ENCODE peak calls at places on chromosome 16, in nine cellular contexts. One of them, this sample, is unnamed.

GRCh38 chr16:30551781-30552180 is 6.4 kb downstream of the ZNF764 start:
- DNase-seq in fibroblast of the aortic adventitia: no peak
- DNase-seq in A172: no peak
- DNase-seq in T-helper 2 cell treated with Interferon-gamma antibody and Interleukin-4, amounts not matched to agents 5 μg/mL and 100 μg/mL, for 36 hours: peak
- DNase-seq in H9: no peak
- DNase-seq in RCC 7860: no peak
- DNase-seq in stimulated activated naive CD4-positive, alpha-beta T cell: peak
- DNase-seq in islet precursor cell: peak
- DNase-seq in putamen: no peak
- DNase-seq in this sample: no peak

GRCh38 chr16:26830716-26831115 is 236.0 kb upstream of the C16orf82 start:
- DNase-seq in fibroblast of the aortic adventitia: no peak
- DNase-seq in A172: no peak
- DNase-seq in T-helper 2 cell treated with Interferon-gamma antibody and Interleukin-4, amounts not matched to agents 5 μg/mL and 100 μg/mL, for 36 hours: no peak
- DNase-seq in H9: no peak
- DNase-seq in RCC 7860: no peak
- DNase-seq in stimulated activated naive CD4-positive, alpha-beta T cell: no peak
- DNase-seq in islet precursor cell: no peak
- DNase-seq in putamen: no peak
- DNase-seq in this sample: no peak

GRCh38 chr16:68365167-68365817 is 54.5 kb downstream of the PRMT7 start:
- DNase-seq in fibroblast of the aortic adventitia: no peak
- DNase-seq in A172: no peak
- DNase-seq in T-helper 2 cell treated with Interferon-gamma antibody and Interleukin-4, amounts not matched to agents 5 μg/mL and 100 μg/mL, for 36 hours: no peak
- DNase-seq in H9: no peak
- DNase-seq in RCC 7860: peak
- DNase-seq in stimulated activated naive CD4-positive, alpha-beta T cell: no peak
- DNase-seq in islet precursor cell: no peak
- DNase-seq in putamen: no peak
- DNase-seq in this sample: no peak

GRCh38 chr16:89534147-89534788 is 26.1 kb downstream of the SPG7 start:
- DNase-seq in fibroblast of the aortic adventitia: no peak
- DNase-seq in A172: no peak
- DNase-seq in T-helper 2 cell treated with Interferon-gamma antibody and Interleukin-4, amounts not matched to agents 5 μg/mL and 100 μg/mL, for 36 hours: no peak
- DNase-seq in H9: no peak
- DNase-seq in RCC 7860: no peak
- DNase-seq in stimulated activated naive CD4-positive, alpha-beta T cell: peak
- DNase-seq in islet precursor cell: no peak
- DNase-seq in putamen: peak
- DNase-seq in this sample: peak

GRCh38 chr16:66107661-66108060 is 258.8 kb upstream of the CDH5 start:
- DNase-seq in fibroblast of the aortic adventitia: peak
- DNase-seq in A172: no peak
- DNase-seq in T-helper 2 cell treated with Interferon-gamma antibody and Interleukin-4, amounts not matched to agents 5 μg/mL and 100 μg/mL, for 36 hours: no peak
- DNase-seq in H9: no peak
- DNase-seq in RCC 7860: no peak
- DNase-seq in stimulated activated naive CD4-positive, alpha-beta T cell: no peak
- DNase-seq in islet precursor cell: no peak
- DNase-seq in putamen: no peak
- DNase-seq in this sample: peak

GRCh38 chr16:54062361-54063346 is 223.9 kb downstream of the IRX3 start:
- DNase-seq in fibroblast of the aortic adventitia: no peak
- DNase-seq in A172: no peak
- DNase-seq in T-helper 2 cell treated with Interferon-gamma antibody and Interleukin-4, amounts not matched to agents 5 μg/mL and 100 μg/mL, for 36 hours: no peak
- DNase-seq in H9: peak
- DNase-seq in RCC 7860: no peak
- DNase-seq in stimulated activated naive CD4-positive, alpha-beta T cell: no peak
- DNase-seq in islet precursor cell: no peak
- DNase-seq in putamen: no peak
- DNase-seq in this sample: no peak

GRCh38 chr16:57060323-57061083 is 31.9 kb upstream of the CPNE2 start:
- DNase-seq in fibroblast of the aortic adventitia: peak
- DNase-seq in A172: peak
- DNase-seq in T-helper 2 cell treated with Interferon-gamma antibody and Interleukin-4, amounts not matched to agents 5 μg/mL and 100 μg/mL, for 36 hours: no peak
- DNase-seq in H9: no peak
- DNase-seq in RCC 7860: no peak
- DNase-seq in stimulated activated naive CD4-positive, alpha-beta T cell: no peak
- DNase-seq in islet precursor cell: no peak
- DNase-seq in putamen: no peak
- DNase-seq in this sample: no peak

GRCh38 chr16:22192261-22193133 is 13.6 kb upstream of the EEF2K start:
- DNase-seq in fibroblast of the aortic adventitia: peak
- DNase-seq in A172: no peak
- DNase-seq in T-helper 2 cell treated with Interferon-gamma antibody and Interleukin-4, amounts not matched to agents 5 μg/mL and 100 μg/mL, for 36 hours: peak
- DNase-seq in H9: peak
- DNase-seq in RCC 7860: peak
- DNase-seq in stimulated activated naive CD4-positive, alpha-beta T cell: peak
- DNase-seq in islet precursor cell: peak
- DNase-seq in putamen: peak
- DNase-seq in this sample: peak

GRCh38 chr16:1535391-1536291 is 2.2 kb downstream of the TMEM204 start:
- DNase-seq in fibroblast of the aortic adventitia: peak
- DNase-seq in A172: no peak
- DNase-seq in T-helper 2 cell treated with Interferon-gamma antibody and Interleukin-4, amounts not matched to agents 5 μg/mL and 100 μg/mL, for 36 hours: peak
- DNase-seq in H9: no peak
- DNase-seq in RCC 7860: no peak
- DNase-seq in stimulated activated naive CD4-positive, alpha-beta T cell: no peak
- DNase-seq in islet precursor cell: no peak
- DNase-seq in putamen: no peak
- DNase-seq in this sample: peak

GRCh38 chr16:700684-701584 is 4.7 kb downstream of the FBXL16 start:
- DNase-seq in fibroblast of the aortic adventitia: no peak
- DNase-seq in A172: no peak
- DNase-seq in T-helper 2 cell treated with Interferon-gamma antibody and Interleukin-4, amounts not matched to agents 5 μg/mL and 100 μg/mL, for 36 hours: peak
- DNase-seq in H9: peak
- DNase-seq in RCC 7860: no peak
- DNase-seq in stimulated activated naive CD4-positive, alpha-beta T cell: peak
- DNase-seq in islet precursor cell: peak
- DNase-seq in putamen: no peak
- DNase-seq in this sample: no peak

GRCh38 chr16:79218358-79218757 is 382.2 kb downstream of the MAF start:
- DNase-seq in fibroblast of the aortic adventitia: no peak
- DNase-seq in A172: no peak
- DNase-seq in T-helper 2 cell treated with Interferon-gamma antibody and Interleukin-4, amounts not matched to agents 5 μg/mL and 100 μg/mL, for 36 hours: no peak
- DNase-seq in H9: no peak
- DNase-seq in RCC 7860: no peak
- DNase-seq in stimulated activated naive CD4-positive, alpha-beta T cell: no peak
- DNase-seq in islet precursor cell: no peak
- DNase-seq in putamen: no peak
- DNase-seq in this sample: no peak

GRCh38 chr16:49947907-49948678 is 76.9 kb upstream of the CNEP1R1 start:
- DNase-seq in fibroblast of the aortic adventitia: no peak
- DNase-seq in A172: no peak
- DNase-seq in T-helper 2 cell treated with Interferon-gamma antibody and Interleukin-4, amounts not matched to agents 5 μg/mL and 100 μg/mL, for 36 hours: no peak
- DNase-seq in H9: no peak
- DNase-seq in RCC 7860: no peak
- DNase-seq in stimulated activated naive CD4-positive, alpha-beta T cell: no peak
- DNase-seq in islet precursor cell: no peak
- DNase-seq in putamen: no peak
- DNase-seq in this sample: no peak

GRCh38 chr16:50612849-50613198 is 64.6 kb downstream of the NKD1 start:
- DNase-seq in fibroblast of the aortic adventitia: no peak
- DNase-seq in A172: no peak
- DNase-seq in T-helper 2 cell treated with Interferon-gamma antibody and Interleukin-4, amounts not matched to agents 5 μg/mL and 100 μg/mL, for 36 hours: no peak
- DNase-seq in H9: no peak
- DNase-seq in RCC 7860: no peak
- DNase-seq in stimulated activated naive CD4-positive, alpha-beta T cell: no peak
- DNase-seq in islet precursor cell: no peak
- DNase-seq in putamen: no peak
- DNase-seq in this sample: no peak

GRCh38 chr16:27355610-27356009 is 41.8 kb downstream of the IL4R start:
- DNase-seq in fibroblast of the aortic adventitia: peak
- DNase-seq in A172: peak
- DNase-seq in T-helper 2 cell treated with Interferon-gamma antibody and Interleukin-4, amounts not matched to agents 5 μg/mL and 100 μg/mL, for 36 hours: peak
- DNase-seq in H9: peak
- DNase-seq in RCC 7860: no peak
- DNase-seq in stimulated activated naive CD4-positive, alpha-beta T cell: peak
- DNase-seq in islet precursor cell: peak
- DNase-seq in putamen: no peak
- DNase-seq in this sample: peak

GRCh38 chr16:56684926-56685590 is 2.8 kb downstream of the MT1X start:
- DNase-seq in fibroblast of the aortic adventitia: no peak
- DNase-seq in A172: no peak
- DNase-seq in T-helper 2 cell treated with Interferon-gamma antibody and Interleukin-4, amounts not matched to agents 5 μg/mL and 100 μg/mL, for 36 hours: no peak
- DNase-seq in H9: no peak
- DNase-seq in RCC 7860: no peak
- DNase-seq in stimulated activated naive CD4-positive, alpha-beta T cell: no peak
- DNase-seq in islet precursor cell: no peak
- DNase-seq in putamen: no peak
- DNase-seq in this sample: no peak

GRCh38 chr16:8505327-8505991 is 84.9 kb downstream of the TMEM114 start:
- DNase-seq in fibroblast of the aortic adventitia: no peak
- DNase-seq in A172: no peak
- DNase-seq in T-helper 2 cell treated with Interferon-gamma antibody and Interleukin-4, amounts not matched to agents 5 μg/mL and 100 μg/mL, for 36 hours: no peak
- DNase-seq in H9: no peak
- DNase-seq in RCC 7860: no peak
- DNase-seq in stimulated activated naive CD4-positive, alpha-beta T cell: no peak
- DNase-seq in islet precursor cell: no peak
- DNase-seq in putamen: no peak
- DNase-seq in this sample: no peak

GRCh38 chr16:74713876-74714275 is 13.2 kb upstream of the MLKL start:
- DNase-seq in fibroblast of the aortic adventitia: no peak
- DNase-seq in A172: no peak
- DNase-seq in T-helper 2 cell treated with Interferon-gamma antibody and Interleukin-4, amounts not matched to agents 5 μg/mL and 100 μg/mL, for 36 hours: no peak
- DNase-seq in H9: no peak
- DNase-seq in RCC 7860: no peak
- DNase-seq in stimulated activated naive CD4-positive, alpha-beta T cell: no peak
- DNase-seq in islet precursor cell: no peak
- DNase-seq in putamen: no peak
- DNase-seq in this sample: no peak